ENCODE peak calls at places on chromosomes 5 and 9, in four cellular contexts. L is K562, J is body of pancreas, K is PC-9. G is an unnamed sample. For H3K9me3, the result is how much of the 10 kb centered on the place peaks cover.

GRCh38 chr9:90821697-90822096 is 20.1 kb downstream of the SYK start:
- DNase-seq in L (no peak), J (no peak), K (no peak), G (no peak)

GRCh38 chr5:84693256-84693655 is 308.6 kb upstream of the EDIL3 start:
- DNase-seq in L (no peak), J (no peak), K (no peak), G (no peak)

GRCh38 chr9:21812945-21813568 is 10.6 kb downstream of the MTAP start:
- DNase-seq in L (no peak), J (peak), K (peak), G (peak)

GRCh38 chr9:137319976-137320551 is 18.0 kb upstream of the NRARP start:
- DNase-seq in L (peak), J (no peak), K (no peak), G (no peak)

GRCh38 chr5:59790399-59791130 is 103.0 kb downstream of the PDE4D start:
- DNase-seq in L (no peak), J (no peak), K (no peak), G (peak)

GRCh38 chr9:3464033-3464638 is 61.7 kb downstream of the RFX3 start:
- DNase-seq in L (no peak), J (no peak), K (no peak), G (no peak)

GRCh38 chr5:139210585-139210984 is 12.4 kb upstream of the SIL1 start:
- DNase-seq in L (no peak), J (no peak), K (peak), G (no peak)

GRCh38 chr9:115649991-115650472 is 503.6 kb upstream of the PAPPA start:
- DNase-seq in L (no peak), J (peak), K (no peak), G (no peak)

GRCh38 chr5:33260098-33260497 is 180.7 kb upstream of the TARS1 start:
- DNase-seq in L (no peak), J (no peak), K (no peak), G (no peak)

GRCh38 chr5:38423536-38424178 is 132.8 kb downstream of the LIFR start:
- DNase-seq in L (no peak), J (no peak), K (no peak), G (no peak)

GRCh38 chr9:85215936-85216335 is 525.8 kb downstream of the AGTPBP1 start:
- DNase-seq in L (no peak), J (no peak), K (no peak), G (no peak)

GRCh38 chr9:83023151-83023550 is 39.8 kb downstream of the RASEF start:
- DNase-seq in L (no peak), J (no peak), K (no peak), G (no peak)

GRCh38 chr5:125093776-125094175 is 347.3 kb upstream of the ZNF608 start:
- DNase-seq in L (no peak), J (no peak), K (no peak), G (no peak)

GRCh38 chr9:98658965-98659364 is 49.8 kb downstream of the GABBR2 start:
- DNase-seq in L (no peak), J (no peak), K (no peak), G (no peak)

GRCh38 chr5:126526493-126526892 is 68.5 kb downstream of the ALDH7A1 start:
- DNase-seq in L (no peak), J (no peak), K (no peak), G (no peak)

GRCh38 chr9:99044827-99045226 is 60.1 kb upstream of the TGFBR1 start:
- DNase-seq in L (no peak), J (no peak), K (no peak), G (no peak)

GRCh38 chr5:157113007-157113406 is 4.2 kb upstream of the HAVCR2 start:
- DNase-seq in L (no peak), J (no peak), K (no peak), G (no peak)

GRCh38 chr5:104081232-104081631 is 518.6 kb upstream of the NUDT12 start:
- DNase-seq in L (no peak), J (no peak), K (no peak), G (no peak)

GRCh38 chr5:89276566-89277305 is 393.8 kb upstream of the MEF2C start:
- DNase-seq in L (no peak), J (no peak), K (no peak), G (no peak)

GRCh38 chr5:56696900-56697299 is 118.4 kb upstream of the MAP3K1 start:
- DNase-seq in L (no peak), J (no peak), K (no peak), G (no peak)

GRCh38 chr5:64979518-64979917 is 210.8 kb downstream of the CWC27 start:
- DNase-seq in L (no peak), J (no peak), K (no peak), G (no peak)

GRCh38 chr9:70466976-70467551 is 52.6 kb upstream of the KLF9 start:
- DNase-seq in L (peak), J (no peak), K (no peak), G (no peak)

GRCh38 chr9:74100042-74100441 is 397.1 kb upstream of the RORB start:
- DNase-seq in L (no peak), J (no peak), K (no peak), G (no peak)

GRCh38 chr9:131762356-131762932 is 22.6 kb upstream of the RAPGEF1 start:
- DNase-seq in L (peak), J (peak), K (no peak), G (peak)

GRCh38 chr5:60018091-60018490 is 124.6 kb upstream of the PDE4D start:
- DNase-seq in L (no peak), J (no peak), K (no peak), G (no peak)

GRCh38 chr5:39430461-39430860 is 5.7 kb upstream of the DAB2 start:
- DNase-seq in L (no peak), J (no peak), K (no peak), G (no peak)

GRCh38 chr5:159218595-159219023 is 9.3 kb upstream of the RNF145 start:
- DNase-seq in L (no peak), J (no peak), K (no peak), G (no peak)

DNA sequence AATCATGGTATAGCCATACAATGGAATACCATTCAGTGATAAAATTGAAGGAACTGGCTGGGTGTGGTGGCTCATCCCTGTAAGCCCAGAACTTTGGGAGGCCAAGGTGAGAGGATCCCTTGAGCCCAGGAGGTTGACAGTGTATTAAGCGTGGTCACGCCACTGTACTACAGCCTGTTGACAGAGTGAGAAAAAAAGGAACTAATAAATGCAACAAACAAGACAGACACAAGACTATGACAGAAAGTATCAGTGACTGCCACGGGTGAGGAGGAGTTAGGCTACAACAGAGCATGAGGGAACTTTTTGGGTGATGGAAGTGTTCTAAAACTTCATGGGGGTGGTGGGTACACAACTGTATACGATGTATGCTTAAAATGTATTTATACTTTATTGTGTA is 2.2 kb downstream of the FNIP1 start:
- DNase-seq in L (no peak), J (no peak), K (no peak), G (no peak)
- H3K4me3 ChIP-seq in L (peak), J (no peak), K (peak), G (peak)

GRCh38 chr5:178931846-178932760 is 8.9 kb upstream of the ZNF454 start:
- DNase-seq in L (no peak), J (no peak), K (no peak), G (no peak)
- H3K9me3 ChIP-seq in L (under half), J (under half), K (under half), G (under half)

GRCh38 chr5:96579711-96580110 is 82.5 kb upstream of the CAST start:
- DNase-seq in L (no peak), J (no peak), K (no peak), G (no peak)

GRCh38 chr5:96577909-96578308 is 84.3 kb upstream of the CAST start:
- DNase-seq in L (no peak), J (no peak), K (no peak), G (no peak)

GRCh38 chr5:96584712-96585111 is 77.5 kb upstream of the CAST start:
- DNase-seq in L (no peak), J (no peak), K (no peak), G (no peak)

GRCh38 chr5:96582343-96582742 is 79.8 kb upstream of the CAST start:
- DNase-seq in L (no peak), J (no peak), K (no peak), G (no peak)
- H3K4me3 ChIP-seq in L (no peak), J (no peak), K (no peak), G (no peak)

GRCh38 chr5:12100542-12100941 is 196.3 kb upstream of the CTNND2 start:
- DNase-seq in L (no peak), J (no peak), K (no peak), G (no peak)

GRCh38 chr5:12093586-12093985 is 189.3 kb upstream of the CTNND2 start:
- DNase-seq in L (no peak), J (no peak), K (no peak), G (no peak)

GRCh38 chr5:12099296-12099695 is 195.1 kb upstream of the CTNND2 start:
- DNase-seq in L (no peak), J (no peak), K (no peak), G (no peak)

GRCh38 chr5:12095808-12096281 is 191.6 kb upstream of the CTNND2 start:
- DNase-seq in L (no peak), J (no peak), K (no peak), G (no peak)
- H3K9me3 ChIP-seq in L (under half), J (under half), K (under half), G (under half)

DNA sequence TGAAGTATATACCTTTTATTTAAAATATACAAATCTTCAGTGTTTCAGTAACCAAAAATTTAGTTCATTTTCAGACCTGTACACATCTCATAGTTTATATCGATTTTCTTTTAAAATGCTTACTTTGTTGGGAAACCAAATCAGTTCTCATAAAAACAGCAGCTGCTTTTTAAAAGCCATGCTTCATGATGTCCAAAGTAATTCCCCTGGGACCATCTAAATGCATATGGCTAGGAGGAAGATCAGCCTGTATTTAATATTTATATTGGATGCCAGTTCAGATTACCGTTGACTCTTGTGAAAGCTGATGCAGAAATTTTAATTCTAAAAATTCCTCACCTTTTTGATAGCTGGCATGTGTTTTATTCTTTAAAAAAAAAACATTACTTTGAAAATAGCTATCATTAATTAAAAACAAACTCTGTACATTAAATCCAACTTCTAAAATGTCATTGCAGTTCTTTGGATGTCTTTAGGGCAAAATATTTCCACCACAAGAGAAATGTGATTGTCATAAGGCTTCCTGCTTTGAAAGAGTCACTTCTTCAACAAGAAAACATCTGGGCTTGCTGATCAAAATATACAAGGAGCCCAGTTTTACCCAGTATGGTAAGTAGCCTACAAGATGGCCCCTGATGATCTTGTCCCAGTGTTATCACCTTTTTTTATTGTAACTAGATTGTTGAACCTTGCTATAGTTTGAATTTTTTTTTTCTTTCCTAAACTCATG is 1242.9 kb upstream of the CDH6 start:
- DNase-seq in L (no peak), J (no peak), K (no peak), G (no peak)
- H3K4me3 ChIP-seq in L (no peak), J (no peak), K (no peak), G (no peak)

DNA sequence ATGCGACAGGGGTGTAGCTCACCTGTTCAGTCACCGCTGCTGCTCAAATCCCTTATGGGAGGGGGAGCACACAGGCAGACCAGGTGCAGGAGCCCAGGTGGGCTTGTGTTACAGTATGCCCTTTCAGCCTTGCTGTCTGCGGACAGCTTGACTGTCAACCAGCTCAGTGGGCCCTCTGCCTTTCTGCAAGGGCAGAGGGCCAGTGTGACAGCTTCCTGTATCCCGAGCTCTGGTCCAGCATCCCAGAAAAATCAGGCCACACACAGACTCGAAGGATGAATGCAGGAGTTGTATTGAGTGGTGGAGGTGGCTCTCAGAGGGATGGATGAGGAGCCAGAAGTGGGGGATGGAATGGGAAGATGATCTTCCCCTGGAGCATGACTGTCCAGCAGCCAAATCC is 172.2 kb downstream of the C5orf15 start:
- DNase-seq in L (no peak), J (no peak), K (no peak), G (no peak)
- H3K9me3 ChIP-seq in L (under half), J (under half), K (under half), G (under half)

GRCh38 chr9:76562511-76562911 is 103.5 kb downstream of the GCNT1 start:
- DNase-seq in L (no peak), J (no peak), K (peak), G (no peak)

GRCh38 chr9:76560481-76560891 is 101.5 kb downstream of the GCNT1 start:
- DNase-seq in L (no peak), J (peak), K (no peak), G (no peak)

GRCh38 chr9:76567086-76567485 is 108.1 kb downstream of the GCNT1 start:
- DNase-seq in L (no peak), J (no peak), K (no peak), G (no peak)

GRCh38 chr9:76561887-76562286 is 102.9 kb downstream of the GCNT1 start:
- DNase-seq in L (no peak), J (no peak), K (no peak), G (no peak)

GRCh38 chr9:76564300-76564699 is 105.3 kb downstream of the GCNT1 start:
- DNase-seq in L (no peak), J (no peak), K (no peak), G (no peak)
- H3K4me3 ChIP-seq in L (no peak), J (no peak), K (no peak), G (no peak)

DNA sequence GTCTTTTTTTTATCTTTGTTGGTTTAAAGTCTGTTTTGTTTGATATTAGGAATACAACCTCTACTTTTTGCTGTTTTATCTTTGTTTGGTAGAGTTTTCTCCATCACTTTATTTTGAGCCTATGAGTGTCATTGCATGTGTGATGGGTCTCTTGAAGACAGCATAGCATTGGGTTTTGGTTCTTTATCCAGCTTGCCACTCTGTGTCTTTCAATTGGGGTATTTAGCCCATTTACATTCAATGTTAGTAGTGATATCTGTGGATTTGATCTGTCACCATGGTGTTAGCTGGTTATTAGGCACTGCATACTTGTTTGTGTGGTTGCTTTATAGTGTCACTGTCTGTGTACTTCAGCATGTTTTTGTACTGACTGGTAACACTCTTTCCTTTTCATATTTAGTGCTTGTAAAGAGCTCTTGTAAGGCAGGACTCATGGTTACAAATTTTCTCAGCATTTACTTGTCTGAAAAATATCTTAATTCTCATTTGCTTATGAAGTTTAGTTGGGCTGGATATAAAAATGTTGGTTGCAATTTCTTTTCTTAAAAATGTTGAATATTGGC is 845.5 kb downstream of the TLE4 start:
- DNase-seq in L (no peak), J (no peak), K (no peak), G (no peak)
- H3K9me3 ChIP-seq in L (under half), J (under half), K (under half), G (under half)

DNA sequence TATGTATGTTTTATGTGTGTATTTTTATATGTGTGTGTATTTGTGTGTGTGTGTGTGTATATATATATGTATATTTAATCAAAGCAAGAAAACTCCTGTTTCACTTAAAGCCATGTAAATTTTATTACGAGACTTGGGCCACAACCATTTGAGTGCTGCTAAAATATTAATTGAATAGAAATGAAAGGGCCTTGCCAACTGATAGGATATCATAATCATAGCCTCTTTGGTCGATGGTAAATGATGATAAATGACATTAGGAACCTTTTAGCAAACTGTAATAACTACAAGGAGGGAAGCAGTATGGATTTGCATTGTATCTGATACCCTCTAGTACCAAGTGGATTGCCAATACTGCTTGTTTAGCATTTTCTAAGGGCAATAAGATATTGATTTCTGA is 7.9 kb downstream of the TLE4 start:
- DNase-seq in L (no peak), J (no peak), K (no peak), G (no peak)
- H3K4me3 ChIP-seq in L (no peak), J (no peak), K (no peak), G (no peak)

DNA sequence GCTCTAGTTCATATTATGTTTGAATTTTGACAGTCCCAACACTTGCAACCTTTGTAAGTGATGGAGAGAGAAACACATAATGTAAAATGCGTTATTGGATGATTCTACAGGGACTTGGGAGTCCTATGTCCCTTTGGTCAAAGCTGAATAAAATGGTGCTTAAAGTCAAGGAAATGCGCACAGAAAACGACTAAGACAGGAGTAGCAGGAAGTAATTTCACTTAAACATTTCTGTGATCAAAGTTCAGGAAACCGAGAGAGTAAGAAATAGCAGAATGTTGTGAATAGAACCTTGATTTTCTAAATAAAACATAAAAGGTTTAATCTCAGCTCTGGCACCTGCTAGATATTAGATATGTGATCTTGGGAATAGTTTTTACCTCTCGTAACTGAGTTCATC is 2339.2 kb downstream of the MAT2B start:
- DNase-seq in L (no peak), J (no peak), K (no peak), G (no peak)
- H3K9me3 ChIP-seq in L (under half), J (under half), K (under half), G (under half)

G was measured in prostate gland.